ENCODE peak calls at places on chromosome 6, in five cellular contexts. Y is heart left ventricle, W is ovary, J is neuronal stem cell, G is body of pancreas. F is an unnamed sample. For H3K4me1, the result is how much of the 10 kb centered on the place peaks cover.

GRCh38 chr6:147741419-147741818 is 232.9 kb downstream of the SAMD5 start:
- DNase-seq in Y (no peak), W (no peak), J (no peak), G (no peak), F (peak)

GRCh38 chr6:35716798-35717197 is 20.0 kb upstream of the ARMC12 start:
- DNase-seq in Y (no peak), W (peak), J (no peak), G (no peak), F (no peak)

GRCh38 chr6:44831002-44831610 is 443.6 kb downstream of the CDC5L start:
- DNase-seq in Y (no peak), W (no peak), J (peak), G (no peak), F (no peak)

GRCh38 chr6:110017946-110018345 is 39.8 kb downstream of the GPR6 start:
- DNase-seq in Y (no peak), W (no peak), J (no peak), G (no peak), F (no peak)

GRCh38 chr6:169454204-169454871 is 200.7 kb upstream of the THBS2 start:
- DNase-seq in Y (no peak), W (no peak), J (no peak), G (no peak), F (no peak)

GRCh38 chr6:79119217-79119616 is 41.2 kb upstream of the PHIP start:
- DNase-seq in Y (no peak), W (no peak), J (no peak), G (no peak), F (no peak)

GRCh38 chr6:148693882-148694484 is 52.8 kb upstream of the UST start:
- DNase-seq in Y (no peak), W (no peak), J (no peak), G (no peak), F (no peak)

GRCh38 chr6:154705471-154706113 is 27.6 kb upstream of the SCAF8 start:
- DNase-seq in Y (no peak), W (no peak), J (no peak), G (peak), F (no peak)

GRCh38 chr6:81450180-81450579 is 302.3 kb downstream of the TENT5A start:
- DNase-seq in Y (no peak), W (no peak), J (no peak), G (no peak), F (no peak)

GRCh38 chr6:169337881-169338445 is 84.3 kb upstream of the THBS2 start:
- DNase-seq in Y (no peak), W (no peak), J (no peak), G (no peak), F (no peak)

DNA sequence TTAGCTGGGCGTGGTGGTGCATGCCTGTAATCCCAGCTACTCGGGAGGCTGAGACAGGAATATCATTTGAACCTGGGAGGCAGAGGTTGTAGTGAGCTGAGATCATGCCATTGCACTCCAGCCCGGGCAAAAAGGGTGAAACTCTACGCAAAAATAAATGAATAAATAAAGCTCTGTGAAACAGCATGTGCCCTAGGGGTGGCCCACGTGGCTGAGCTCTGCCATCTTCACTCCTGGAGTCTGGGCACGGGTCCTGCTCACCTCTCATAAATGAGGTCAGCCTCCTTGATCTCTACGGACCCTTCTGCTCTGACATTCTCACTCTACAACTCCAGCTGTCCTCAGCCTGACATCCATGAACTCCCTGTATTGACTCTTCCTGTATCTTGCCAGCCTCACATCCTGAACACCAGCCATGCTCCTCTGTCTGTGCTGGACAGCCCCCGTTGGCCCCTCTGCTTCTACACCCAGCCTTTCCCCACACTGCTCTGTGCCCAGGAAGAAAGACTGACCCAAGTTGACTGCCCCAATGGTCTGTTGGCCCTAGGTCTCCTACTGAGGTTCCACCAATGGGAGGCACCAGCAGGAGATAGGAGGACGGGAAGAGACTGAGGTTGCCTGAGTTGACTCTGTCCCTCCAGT is 21.9 kb downstream of the CPNE5 start:
- DNase-seq in Y (no peak), W (no peak), J (no peak), G (no peak), F (no peak)
- H3K4me1 ChIP-seq in Y (under half), W (under half), J (under half), G (under half), F (under half)

DNA sequence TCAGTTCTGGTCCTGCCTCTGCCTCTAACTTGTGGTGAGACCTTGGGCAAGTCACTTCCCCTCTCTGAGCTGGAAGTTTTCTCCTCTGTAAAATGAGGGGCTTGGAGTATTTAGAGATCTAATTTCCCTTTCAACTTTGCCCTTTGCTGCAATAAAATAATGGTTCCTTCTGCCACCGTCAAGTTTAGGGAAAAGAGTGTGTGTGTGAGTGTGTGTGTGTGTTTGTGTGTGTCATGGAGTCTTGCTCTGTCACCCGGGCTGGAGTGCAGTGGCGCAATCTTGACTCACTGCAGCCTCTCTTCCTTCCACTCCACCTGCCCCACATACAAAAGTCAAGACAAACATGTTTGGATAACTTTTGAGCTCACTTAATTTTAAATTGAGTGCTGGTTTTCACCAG is 39.2 kb upstream of the PIM1 start:
- DNase-seq in Y (peak), W (no peak), J (no peak), G (no peak), F (peak)
- H3K4me1 ChIP-seq in Y (under half), W (under half), J (under half), G (under half), F (half or more)

GRCh38 chr6:145091102-145091826 is 644.1 kb downstream of the EPM2A start:
- DNase-seq in Y (no peak), W (no peak), J (no peak), G (no peak), F (no peak)

GRCh38 chr6:145082359-145082758 is 653.0 kb downstream of the EPM2A start:
- DNase-seq in Y (no peak), W (no peak), J (no peak), G (no peak), F (no peak)

GRCh38 chr6:145081677-145082076 is 653.6 kb downstream of the EPM2A start:
- DNase-seq in Y (no peak), W (no peak), J (no peak), G (no peak), F (no peak)

GRCh38 chr6:145087034-145087433 is 648.3 kb downstream of the EPM2A start:
- DNase-seq in Y (no peak), W (no peak), J (no peak), G (no peak), F (no peak)

GRCh38 chr6:145086197-145086596 is 649.1 kb downstream of the EPM2A start:
- DNase-seq in Y (no peak), W (no peak), J (no peak), G (no peak), F (no peak)
- H3K4me1 ChIP-seq in Y (under half), W (under half), J (under half), G (under half), F (under half)

GRCh38 chr6:41785254-41785653 is 2.2 kb upstream of the TOMM6 start:
- DNase-seq in Y (peak), W (no peak), J (no peak), G (no peak), F (no peak)
- H3K4me1 ChIP-seq in Y (half or more), W (under half), J (under half), G (half or more), F (half or more)

GRCh38 chr6:150448221-150448620 is 79.4 kb downstream of the IYD start:
- DNase-seq in Y (no peak), W (no peak), J (no peak), G (no peak), F (no peak)

GRCh38 chr6:150452642-150453243 is 83.9 kb downstream of the IYD start:
- DNase-seq in Y (peak), W (no peak), J (peak), G (no peak), F (peak)

GRCh38 chr6:150453357-150453756 is 84.5 kb downstream of the IYD start:
- DNase-seq in Y (no peak), W (no peak), J (no peak), G (no peak), F (no peak)

GRCh38 chr6:150451767-150452641 is 83.2 kb downstream of the IYD start:
- DNase-seq in Y (no peak), W (no peak), J (no peak), G (no peak), F (no peak)

DNA sequence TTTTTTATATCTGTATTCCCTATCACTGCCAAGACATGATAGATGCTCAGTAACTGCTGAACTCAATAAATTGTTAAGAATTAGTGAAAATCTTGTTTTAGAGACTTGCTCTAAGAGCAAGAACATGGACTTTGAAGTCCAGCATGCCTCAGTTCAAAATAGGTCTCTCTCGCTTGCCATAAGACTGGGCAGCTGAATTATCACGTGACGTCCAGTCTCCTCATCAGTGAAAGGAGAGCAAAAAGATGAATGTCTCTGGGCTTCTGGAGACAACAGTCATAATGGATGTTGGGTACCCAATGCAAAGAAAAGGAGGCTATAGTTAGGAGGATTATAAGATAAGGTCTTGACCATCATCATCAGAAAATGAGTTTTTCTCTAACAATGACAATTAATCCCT is 82.1 kb downstream of the IYD start:
- DNase-seq in Y (no peak), W (no peak), J (no peak), G (no peak), F (no peak)
- H3K4me1 ChIP-seq in Y (under half), W (under half), J (under half), G (under half), F (under half)

GRCh38 chr6:33858804-33859203 is 55.0 kb upstream of the MLN start:
- DNase-seq in Y (no peak), W (no peak), J (no peak), G (no peak), F (no peak)
- H3K4me1 ChIP-seq in Y (under half), W (under half), J (under half), G (under half), F (under half)

GRCh38 chr6:159693128-159693893 is at the start of gene SOD2:
- DNase-seq in Y (peak), W (peak), J (peak), G (peak), F (peak)

GRCh38 chr6:159693894-159694545 is 979 bp upstream of the SOD2 start:
- DNase-seq in Y (peak), W (no peak), J (no peak), G (peak), F (no peak)

GRCh38 chr6:159692303-159693127 is 526 bp downstream of the SOD2 start:
- DNase-seq in Y (peak), W (peak), J (peak), G (peak), F (peak)

GRCh38 chr6:159691963-159692287 is 1.1 kb downstream of the SOD2 start:
- DNase-seq in Y (no peak), W (peak), J (no peak), G (no peak), F (no peak)

GRCh38 chr6:159695984-159696383 is 2.9 kb upstream of the SOD2 start:
- DNase-seq in Y (no peak), W (no peak), J (no peak), G (no peak), F (no peak)
- H3K4me1 ChIP-seq in Y (under half), W (under half), J (under half), G (under half), F (under half)

GRCh38 chr6:37938909-37939308 is 119.4 kb downstream of the ZFAND3 start:
- DNase-seq in Y (no peak), W (no peak), J (no peak), G (no peak), F (no peak)
- H3K4me1 ChIP-seq in Y (half or more), W (under half), J (under half), G (under half), F (under half)

GRCh38 chr6:111845441-111845871 is 27.8 kb downstream of the FYN start:
- DNase-seq in Y (no peak), W (no peak), J (no peak), G (no peak), F (no peak)
- H3K4me1 ChIP-seq in Y (half or more), W (under half), J (under half), G (under half), F (half or more)

F was measured in lower lobe of right lung.